ENCODE peak calls at places on chromosomes 3 and 15, in seven cellular contexts. F is epithelial cell of proximal tubule, K is brain microvascular endothelial cell, X is hepatocyte, N is choroid plexus epithelial cell, I is GM12865, M is fibroblast of lung. R is an unnamed sample.

GRCh38 chr15:62901087-62901486 is 141.5 kb upstream of the TPM1 start:
- DNase-seq in M (no peak), F (no peak), N (no peak), X (no peak), K (no peak), I (no peak), R (no peak)

GRCh38 chr3:28053759-28054158 is 187.7 kb upstream of the CMC1 start:
- DNase-seq in N (peak; percentile 35), X (peak; percentile 9), F (no peak), M (peak; percentile 52), I (no peak), K (peak; percentile 12), R (peak; percentile 35)

GRCh38 chr3:104263477-104263876 is 1103.2 kb upstream of the ALCAM start:
- DNase-seq in F (no peak), I (no peak), N (no peak), M (no peak), X (no peak), K (no peak), R (no peak)

GRCh38 chr15:75661041-75661778 is 13.5 kb downstream of the SNX33 start:
- DNase-seq in X (peak; percentile 92), N (peak; percentile 97), I (no peak), F (no peak), M (peak; percentile 96), K (peak; percentile 92), R (no peak)

GRCh38 chr15:91258436-91258779 is 158.4 kb downstream of the SV2B start:
- DNase-seq in K (no peak), M (no peak), I (peak; percentile 28), X (no peak), F (no peak), N (no peak), R (no peak)

GRCh38 chr15:39598186-39598850 is 17.4 kb downstream of the THBS1 start:
- DNase-seq in K (no peak), X (no peak), M (no peak), N (no peak), I (no peak), F (no peak), R (peak; percentile 26)

GRCh38 chr15:25368855-25369254 is 70.0 kb downstream of the UBE3A start:
- DNase-seq in K (no peak), M (peak; percentile 89), F (no peak), I (no peak), X (no peak), N (peak; percentile 47), R (no peak)

GRCh38 chr3:52439426-52440248 is 5.3 kb downstream of the SEMA3G start:
- DNase-seq in F (no peak), M (no peak), K (no peak), I (no peak), X (peak; percentile 2), N (no peak), R (no peak)

GRCh38 chr3:25457642-25458419 is 29.8 kb downstream of the RARB start:
- DNase-seq in M (peak; percentile 71), K (no peak), X (no peak), F (no peak), N (peak; percentile 71), I (no peak), R (no peak)

GRCh38 chr3:156472150-156472549 is 82.8 kb downstream of the SSR3 start:
- DNase-seq in X (no peak), M (no peak), F (no peak), I (peak; percentile 14), K (no peak), N (no peak), R (no peak)

GRCh38 chr3:126781889-126782491 is 78.0 kb downstream of the CHCHD6 start:
- DNase-seq in K (peak; percentile 14), M (peak; percentile 97), F (peak; percentile 57), X (peak; percentile 38), N (peak; percentile 6), I (no peak), R (peak; percentile 21)

GRCh38 chr3:61844346-61844745 is 283.0 kb downstream of the PTPRG start:
- DNase-seq in F (no peak), M (no peak), N (no peak), I (no peak), X (no peak), K (no peak), R (no peak)

GRCh38 chr3:59502806-59503205 is 453.0 kb upstream of the CFAP20DC start:
- DNase-seq in M (peak; percentile 93), F (no peak), K (peak; percentile 86), N (peak; percentile 69), X (peak; percentile 34), I (no peak), R (peak; percentile 19)

GRCh38 chr3:150349314-150350097 is 58.6 kb upstream of the TSC22D2 start:
- DNase-seq in I (no peak), X (no peak), N (no peak), F (no peak), K (no peak), M (peak; percentile 55), R (no peak)

GRCh38 chr15:58987036-58987435 is 427 bp upstream of the RNF111 start:
- DNase-seq in X (peak; percentile 13), N (peak; percentile 29), M (peak; percentile 7), I (no peak), K (no peak), F (no peak), R (no peak)

GRCh38 chr3:79085166-79085565 is 682.6 kb downstream of the ROBO1 start:
- DNase-seq in I (no peak), F (no peak), X (no peak), M (peak; percentile 42), N (peak; percentile 52), K (no peak), R (no peak)

GRCh38 chr15:98620020-98620419 is 28.3 kb upstream of the IGF1R start:
- DNase-seq in N (no peak), I (no peak), X (no peak), M (no peak), F (no peak), K (no peak), R (no peak)

GRCh38 chr3:63809607-63810006 is 9.5 kb upstream of the C3orf49 start:
- DNase-seq in K (no peak), I (no peak), X (no peak), N (peak; percentile 43), F (peak; percentile 49), M (peak; percentile 59), R (no peak)

GRCh38 chr3:194323785-194324735 is 27.1 kb downstream of the CPN2 start:
- DNase-seq in I (peak; percentile 61), K (no peak), M (peak; percentile 70), N (no peak), F (no peak), X (peak; percentile 89), R (no peak)

GRCh38 chr3:111801697-111802655 is 57.1 kb upstream of the PHLDB2 start:
- DNase-seq in M (peak; percentile 88), I (no peak), K (peak; percentile 84), X (peak; percentile 19), F (peak; percentile 69), N (peak; percentile 90), R (no peak)

GRCh38 chr3:142618917-142619401 is 22.8 kb downstream of the PLS1 start:
- DNase-seq in I (no peak), F (no peak), N (no peak), X (peak; percentile 43), K (peak; percentile 2), M (peak; percentile 43), R (no peak)

GRCh38 chr3:37997791-37998370 is 7.3 kb downstream of the VILL start:
- DNase-seq in K (no peak), M (no peak), I (no peak), X (no peak), F (no peak), N (no peak), R (no peak)

DNA sequence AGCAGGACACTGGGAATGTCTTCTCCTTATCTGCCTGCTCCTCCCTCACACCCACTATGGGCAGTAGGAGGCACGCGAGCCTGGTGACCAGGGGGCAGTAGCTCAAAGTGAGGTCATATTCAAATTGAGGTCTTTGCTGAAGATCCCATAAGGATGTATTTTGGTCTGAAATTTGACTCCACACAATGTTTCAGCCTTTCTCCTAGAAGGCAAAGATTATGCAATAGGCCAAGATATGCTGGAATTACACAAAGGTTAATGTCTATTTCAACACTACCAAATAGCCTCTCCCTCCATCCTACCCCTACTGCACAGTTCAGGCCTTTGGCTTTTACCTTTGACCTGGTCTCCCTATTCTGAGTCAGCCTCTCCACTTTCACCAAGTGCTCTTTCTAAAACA is 203.0 kb downstream of the TIGIT start:
- DNase-seq in I (no peak), M (peak; percentile 44), N (peak; percentile 73), X (peak; percentile 27), F (peak; percentile 22), K (peak; percentile 38), R (no peak)
- TF ChIP-seq CTCF in I (no peak), M (no peak), N (peak; percentile 21), X (no peak), F (no peak), K (peak; percentile 11), R (no peak)

GRCh38 chr3:165206454-165207266 is 10.5 kb upstream of the SLITRK3 start:
- DNase-seq in X (peak; percentile 91), K (peak; percentile 74), M (peak; percentile 76), N (peak; percentile 82), F (peak; percentile 9), I (peak; percentile 76), R (no peak)
- H3K4me3 ChIP-seq in X (peak overlapping the region; percentile 6), K (peak overlapping the region; percentile 53), M (peak overlapping the region; percentile 71), N (peak overlapping the region; percentile 32), F (peak overlapping the region; percentile 38), I (no peak overlapping the region), R (no peak overlapping the region)

DNA sequence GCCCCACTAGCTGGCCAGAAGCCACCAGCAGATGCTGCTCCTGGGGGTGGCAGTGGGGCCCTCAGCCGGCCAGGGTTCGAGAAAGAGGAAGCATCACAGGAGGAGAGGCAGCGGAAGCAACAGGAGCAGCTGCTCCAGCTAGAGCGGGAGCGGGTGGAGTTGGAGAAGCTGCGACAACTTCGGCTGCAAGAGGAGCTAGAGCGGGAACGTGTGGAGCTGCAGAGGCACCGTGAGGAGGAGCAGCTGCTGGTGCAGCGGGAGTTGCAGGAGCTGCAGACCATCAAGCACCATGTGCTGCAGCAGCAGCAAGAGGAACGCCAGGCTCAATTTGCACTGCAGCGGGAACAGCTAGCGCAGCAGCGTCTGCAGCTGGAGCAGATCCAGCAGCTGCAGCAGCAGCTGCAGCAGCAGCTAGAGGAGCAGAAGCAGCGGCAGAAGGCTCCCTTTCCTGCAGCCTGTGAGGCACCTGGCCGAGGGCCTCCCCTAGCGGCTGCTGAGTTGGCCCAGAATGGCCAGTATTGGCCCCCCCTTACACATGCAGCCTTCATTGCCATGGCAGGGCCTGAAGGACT is 17.5 kb upstream of the APEH start:
- DNase-seq in N (peak; percentile 41), I (no peak), X (no peak), M (no peak), F (no peak), K (no peak), R (no peak)
- TF ChIP-seq CTCF in N (peak; percentile 58), I (peak; percentile 19), X (no peak), M (no peak), F (no peak), K (peak; percentile 31), R (peak; percentile 35)

DNA sequence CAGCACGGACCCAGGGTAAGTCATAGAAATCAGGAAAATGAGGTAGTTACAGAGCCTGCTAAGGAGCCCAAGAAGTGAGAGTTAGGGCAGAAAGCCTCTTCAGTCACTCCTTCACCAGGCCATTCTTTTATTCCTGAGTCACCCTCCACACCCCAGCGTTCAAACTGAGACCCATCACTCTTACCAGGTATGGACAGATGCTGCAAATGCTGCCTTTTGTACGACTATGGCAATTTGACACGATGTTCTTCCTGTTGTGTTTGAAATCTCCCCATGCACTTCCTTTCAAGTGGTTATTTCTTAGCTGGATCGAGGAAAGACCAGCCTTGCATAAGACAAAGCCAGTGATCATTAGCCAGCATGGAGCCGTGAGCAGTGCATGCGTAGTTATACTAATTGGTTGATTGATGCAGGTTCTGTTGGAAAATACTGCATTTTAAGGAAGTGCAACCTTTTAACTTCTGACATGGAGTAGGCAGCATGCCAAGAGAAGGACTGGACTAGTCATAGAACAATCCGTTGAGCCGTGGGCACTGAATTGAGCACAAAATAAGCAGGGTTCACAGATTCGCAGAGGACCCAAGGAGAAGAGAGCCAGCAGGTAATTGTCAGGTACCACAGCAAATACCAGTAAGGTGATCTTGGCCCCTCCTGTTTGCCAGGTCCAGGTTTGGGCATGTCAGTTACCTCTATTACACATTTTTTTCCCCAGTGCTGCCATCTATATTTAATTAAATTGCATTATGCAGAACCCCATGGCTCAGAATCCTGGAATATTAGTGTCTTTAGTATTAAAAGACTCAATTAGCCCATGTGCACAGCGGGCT is 28.9 kb upstream of the BCL6 start:
- DNase-seq in K (no peak), N (no peak), M (no peak), X (no peak), I (no peak), F (peak; percentile 53), R (no peak)
- H3K4me3 ChIP-seq in K (no peak overlapping the region), N (no peak overlapping the region), M (no peak overlapping the region), X (no peak overlapping the region), I (no peak overlapping the region), F (no peak overlapping the region), R (peak overlapping the region; percentile 47)

R was measured in keratinocyte.